ENCODE peak calls at places on chromosomes 1 and 21, in ten cellular contexts. One of them, this sample, is unnamed.

GRCh38 chr1:20291621-20292020 is 946 bp downstream of the VWA5B1 start:
- DNase-seq in skeletal muscle cell: no peak
- DNase-seq in fibroblast of lung: no peak
- DNase-seq in iPS-NIHi11: peak; percentile 31
- DNase-seq in left cardiac atrium: no peak
- DNase-seq in stimulated activated CD8-positive, alpha-beta memory T cell treated with anti-CD3 and anti-CD28 coated beads, Interleukin-4, amount 100 ng/mL, for 1 hour: no peak
- DNase-seq in endothelial cell: peak; percentile 18
- DNase-seq in AG20443: peak; percentile 29
- DNase-seq in stimulated activated naive CD8-positive, alpha-beta T cell treated with anti-CD3 and anti-CD28 coated beads, Interleukin-15, Interleukin-2, amounts not matched to agents 100 U/mL and 50 U/mL, for 24 hours: peak; percentile 5
- DNase-seq in BJ: no peak
- DNase-seq in this sample: no peak

GRCh38 chr1:97441966-97442365 is 478.9 kb downstream of the DPYD start:
- DNase-seq in AG20443: no peak
- DNase-seq in BJ: no peak
- DNase-seq in stimulated activated naive CD8-positive, alpha-beta T cell treated with anti-CD3 and anti-CD28 coated beads, Interleukin-15, Interleukin-2, amounts not matched to agents 100 U/mL and 50 U/mL, for 24 hours: no peak
- DNase-seq in left cardiac atrium: no peak
- DNase-seq in stimulated activated CD8-positive, alpha-beta memory T cell treated with anti-CD3 and anti-CD28 coated beads, Interleukin-4, amount 100 ng/mL, for 1 hour: no peak
- DNase-seq in iPS-NIHi11: peak; percentile 11
- DNase-seq in fibroblast of lung: no peak
- DNase-seq in skeletal muscle cell: no peak
- DNase-seq in endothelial cell: no peak
- DNase-seq in this sample: no peak

GRCh38 chr1:43979261-43979527 is 184 bp downstream of the B4GALT2 start:
- DNase-seq in AG20443: no peak
- DNase-seq in skeletal muscle cell: no peak
- DNase-seq in iPS-NIHi11: no peak
- DNase-seq in stimulated activated naive CD8-positive, alpha-beta T cell treated with anti-CD3 and anti-CD28 coated beads, Interleukin-15, Interleukin-2, amounts not matched to agents 100 U/mL and 50 U/mL, for 24 hours: no peak
- DNase-seq in endothelial cell: no peak
- DNase-seq in BJ: no peak
- DNase-seq in fibroblast of lung: no peak
- DNase-seq in left cardiac atrium: no peak
- DNase-seq in stimulated activated CD8-positive, alpha-beta memory T cell treated with anti-CD3 and anti-CD28 coated beads, Interleukin-4, amount 100 ng/mL, for 1 hour: no peak
- DNase-seq in this sample: no peak

GRCh38 chr21:31879911-31880310 is 7.1 kb downstream of the HUNK start:
- DNase-seq in fibroblast of lung: no peak
- DNase-seq in endothelial cell: no peak
- DNase-seq in BJ: no peak
- DNase-seq in skeletal muscle cell: no peak
- DNase-seq in iPS-NIHi11: no peak
- DNase-seq in stimulated activated CD8-positive, alpha-beta memory T cell treated with anti-CD3 and anti-CD28 coated beads, Interleukin-4, amount 100 ng/mL, for 1 hour: no peak
- DNase-seq in left cardiac atrium: no peak
- DNase-seq in AG20443: no peak
- DNase-seq in stimulated activated naive CD8-positive, alpha-beta T cell treated with anti-CD3 and anti-CD28 coated beads, Interleukin-15, Interleukin-2, amounts not matched to agents 100 U/mL and 50 U/mL, for 24 hours: no peak
- DNase-seq in this sample: no peak

GRCh38 chr1:96487961-96488360 is 233.6 kb upstream of the PTBP2 start:
- DNase-seq in endothelial cell: no peak
- DNase-seq in iPS-NIHi11: no peak
- DNase-seq in skeletal muscle cell: peak; percentile 20
- DNase-seq in stimulated activated CD8-positive, alpha-beta memory T cell treated with anti-CD3 and anti-CD28 coated beads, Interleukin-4, amount 100 ng/mL, for 1 hour: no peak
- DNase-seq in BJ: no peak
- DNase-seq in AG20443: peak; percentile 21
- DNase-seq in left cardiac atrium: no peak
- DNase-seq in fibroblast of lung: peak; percentile 77
- DNase-seq in stimulated activated naive CD8-positive, alpha-beta T cell treated with anti-CD3 and anti-CD28 coated beads, Interleukin-15, Interleukin-2, amounts not matched to agents 100 U/mL and 50 U/mL, for 24 hours: no peak
- DNase-seq in this sample: no peak

GRCh38 chr1:219304227-219305226 is 130.8 kb downstream of the LYPLAL1 start:
- DNase-seq in skeletal muscle cell: no peak
- DNase-seq in iPS-NIHi11: no peak
- DNase-seq in fibroblast of lung: peak; percentile 44
- DNase-seq in stimulated activated CD8-positive, alpha-beta memory T cell treated with anti-CD3 and anti-CD28 coated beads, Interleukin-4, amount 100 ng/mL, for 1 hour: no peak
- DNase-seq in AG20443: peak; percentile 29
- DNase-seq in endothelial cell: no peak
- DNase-seq in left cardiac atrium: no peak
- DNase-seq in stimulated activated naive CD8-positive, alpha-beta T cell treated with anti-CD3 and anti-CD28 coated beads, Interleukin-15, Interleukin-2, amounts not matched to agents 100 U/mL and 50 U/mL, for 24 hours: no peak
- DNase-seq in BJ: no peak
- DNase-seq in this sample: peak; percentile 46

GRCh38 chr1:185886671-185887070 is 152.5 kb downstream of the HMCN1 start:
- DNase-seq in AG20443: no peak
- DNase-seq in stimulated activated naive CD8-positive, alpha-beta T cell treated with anti-CD3 and anti-CD28 coated beads, Interleukin-15, Interleukin-2, amounts not matched to agents 100 U/mL and 50 U/mL, for 24 hours: no peak
- DNase-seq in left cardiac atrium: no peak
- DNase-seq in iPS-NIHi11: no peak
- DNase-seq in skeletal muscle cell: no peak
- DNase-seq in stimulated activated CD8-positive, alpha-beta memory T cell treated with anti-CD3 and anti-CD28 coated beads, Interleukin-4, amount 100 ng/mL, for 1 hour: no peak
- DNase-seq in BJ: no peak
- DNase-seq in endothelial cell: no peak
- DNase-seq in fibroblast of lung: no peak
- DNase-seq in this sample: no peak

GRCh38 chr1:118661769-118662320 is 326.3 kb downstream of the TBX15 start:
- DNase-seq in stimulated activated naive CD8-positive, alpha-beta T cell treated with anti-CD3 and anti-CD28 coated beads, Interleukin-15, Interleukin-2, amounts not matched to agents 100 U/mL and 50 U/mL, for 24 hours: no peak
- DNase-seq in skeletal muscle cell: no peak
- DNase-seq in iPS-NIHi11: no peak
- DNase-seq in AG20443: no peak
- DNase-seq in left cardiac atrium: no peak
- DNase-seq in stimulated activated CD8-positive, alpha-beta memory T cell treated with anti-CD3 and anti-CD28 coated beads, Interleukin-4, amount 100 ng/mL, for 1 hour: no peak
- DNase-seq in fibroblast of lung: peak; percentile 0
- DNase-seq in BJ: no peak
- DNase-seq in endothelial cell: no peak
- DNase-seq in this sample: no peak

GRCh38 chr21:25801217-25802015 is 66.6 kb downstream of the GABPA start:
- DNase-seq in stimulated activated CD8-positive, alpha-beta memory T cell treated with anti-CD3 and anti-CD28 coated beads, Interleukin-4, amount 100 ng/mL, for 1 hour: peak; percentile 55
- DNase-seq in fibroblast of lung: peak; percentile 85
- DNase-seq in endothelial cell: peak; percentile 94
- DNase-seq in BJ: no peak
- DNase-seq in stimulated activated naive CD8-positive, alpha-beta T cell treated with anti-CD3 and anti-CD28 coated beads, Interleukin-15, Interleukin-2, amounts not matched to agents 100 U/mL and 50 U/mL, for 24 hours: peak; percentile 88
- DNase-seq in skeletal muscle cell: peak; percentile 30
- DNase-seq in iPS-NIHi11: peak; percentile 86
- DNase-seq in AG20443: peak; percentile 88
- DNase-seq in left cardiac atrium: peak; percentile 86
- DNase-seq in this sample: peak; percentile 76

GRCh38 chr21:42156690-42157605 is 62.0 kb upstream of the ABCG1 start:
- DNase-seq in skeletal muscle cell: no peak
- DNase-seq in BJ: no peak
- DNase-seq in stimulated activated CD8-positive, alpha-beta memory T cell treated with anti-CD3 and anti-CD28 coated beads, Interleukin-4, amount 100 ng/mL, for 1 hour: no peak
- DNase-seq in left cardiac atrium: no peak
- DNase-seq in stimulated activated naive CD8-positive, alpha-beta T cell treated with anti-CD3 and anti-CD28 coated beads, Interleukin-15, Interleukin-2, amounts not matched to agents 100 U/mL and 50 U/mL, for 24 hours: no peak
- DNase-seq in endothelial cell: no peak
- DNase-seq in AG20443: no peak
- DNase-seq in iPS-NIHi11: no peak
- DNase-seq in fibroblast of lung: no peak
- DNase-seq in this sample: no peak

GRCh38 chr1:244705268-244706234 is 52.6 kb downstream of the DESI2 start:
- DNase-seq in iPS-NIHi11: no peak
- DNase-seq in endothelial cell: no peak
- DNase-seq in stimulated activated naive CD8-positive, alpha-beta T cell treated with anti-CD3 and anti-CD28 coated beads, Interleukin-15, Interleukin-2, amounts not matched to agents 100 U/mL and 50 U/mL, for 24 hours: no peak
- DNase-seq in fibroblast of lung: no peak
- DNase-seq in left cardiac atrium: no peak
- DNase-seq in AG20443: no peak
- DNase-seq in skeletal muscle cell: no peak
- DNase-seq in BJ: no peak
- DNase-seq in stimulated activated CD8-positive, alpha-beta memory T cell treated with anti-CD3 and anti-CD28 coated beads, Interleukin-4, amount 100 ng/mL, for 1 hour: no peak
- DNase-seq in this sample: no peak

GRCh38 chr1:178919581-178919980 is 48.7 kb upstream of the ANGPTL1 start:
- DNase-seq in fibroblast of lung: no peak
- DNase-seq in iPS-NIHi11: no peak
- DNase-seq in skeletal muscle cell: no peak
- DNase-seq in AG20443: no peak
- DNase-seq in left cardiac atrium: no peak
- DNase-seq in endothelial cell: no peak
- DNase-seq in BJ: no peak
- DNase-seq in stimulated activated naive CD8-positive, alpha-beta T cell treated with anti-CD3 and anti-CD28 coated beads, Interleukin-15, Interleukin-2, amounts not matched to agents 100 U/mL and 50 U/mL, for 24 hours: no peak
- DNase-seq in stimulated activated CD8-positive, alpha-beta memory T cell treated with anti-CD3 and anti-CD28 coated beads, Interleukin-4, amount 100 ng/mL, for 1 hour: no peak
- DNase-seq in this sample: no peak

GRCh38 chr1:109267743-109268300 is 15.1 kb downstream of the PSRC1 start:
- DNase-seq in left cardiac atrium: no peak
- DNase-seq in stimulated activated naive CD8-positive, alpha-beta T cell treated with anti-CD3 and anti-CD28 coated beads, Interleukin-15, Interleukin-2, amounts not matched to agents 100 U/mL and 50 U/mL, for 24 hours: no peak
- DNase-seq in stimulated activated CD8-positive, alpha-beta memory T cell treated with anti-CD3 and anti-CD28 coated beads, Interleukin-4, amount 100 ng/mL, for 1 hour: no peak
- DNase-seq in skeletal muscle cell: no peak
- DNase-seq in AG20443: no peak
- DNase-seq in fibroblast of lung: no peak
- DNase-seq in iPS-NIHi11: no peak
- DNase-seq in BJ: no peak
- DNase-seq in endothelial cell: no peak
- DNase-seq in this sample: no peak

GRCh38 chr1:228339059-228339704 is 67.5 kb downstream of the TRIM11 start:
- DNase-seq in skeletal muscle cell: no peak
- DNase-seq in stimulated activated CD8-positive, alpha-beta memory T cell treated with anti-CD3 and anti-CD28 coated beads, Interleukin-4, amount 100 ng/mL, for 1 hour: no peak
- DNase-seq in left cardiac atrium: no peak
- DNase-seq in stimulated activated naive CD8-positive, alpha-beta T cell treated with anti-CD3 and anti-CD28 coated beads, Interleukin-15, Interleukin-2, amounts not matched to agents 100 U/mL and 50 U/mL, for 24 hours: no peak
- DNase-seq in fibroblast of lung: no peak
- DNase-seq in iPS-NIHi11: no peak
- DNase-seq in endothelial cell: no peak
- DNase-seq in BJ: no peak
- DNase-seq in AG20443: no peak
- DNase-seq in this sample: no peak

GRCh38 chr1:161986328-161986727 is 37.3 kb downstream of the OLFML2B start:
- DNase-seq in stimulated activated CD8-positive, alpha-beta memory T cell treated with anti-CD3 and anti-CD28 coated beads, Interleukin-4, amount 100 ng/mL, for 1 hour: no peak
- DNase-seq in stimulated activated naive CD8-positive, alpha-beta T cell treated with anti-CD3 and anti-CD28 coated beads, Interleukin-15, Interleukin-2, amounts not matched to agents 100 U/mL and 50 U/mL, for 24 hours: no peak
- DNase-seq in skeletal muscle cell: no peak
- DNase-seq in iPS-NIHi11: no peak
- DNase-seq in fibroblast of lung: peak; percentile 38
- DNase-seq in endothelial cell: no peak
- DNase-seq in AG20443: no peak
- DNase-seq in left cardiac atrium: no peak
- DNase-seq in BJ: no peak
- DNase-seq in this sample: no peak

This sample was measured in left ventricle myocardium inferior.